ENCODE peak calls at places on chromosomes 2 and 18, in seven cellular contexts. E is anterior cingulate cortex; M is lung microvascular endothelial cell; B is kidney glomerular epithelial cell; G is prostate gland; P is T-helper 1 cell; U is stimulated activated CD4-positive, alpha-beta T cell treated with anti-CD3 and anti-CD28 coated beads, Interleukin-15, amount 100 ng/mL, for 48 hours. W is an unnamed sample.

GRCh38 chr2:23709311-23709710 is 217.6 kb downstream of the ATAD2B start:
- DNase-seq in B (no peak), P (no peak), E (no peak), U (no peak), M (no peak), G (no peak), W (no peak)

GRCh38 chr2:46893231-46893943 is 22.2 kb downstream of the MCFD2 start:
- DNase-seq in E (no peak), B (no peak), P (no peak), U (no peak), M (peak; percentile 37), G (no peak), W (no peak)

GRCh38 chr2:237895544-237896506 is 36.4 kb downstream of the RAMP1 start:
- DNase-seq in U (no peak), P (no peak), B (no peak), E (peak; percentile 57), M (no peak), G (peak; percentile 82), W (peak; percentile 69)

GRCh38 chr2:112834379-112835014 is 2.1 kb downstream of the IL1B start:
- DNase-seq in U (no peak), B (peak; percentile 7), M (no peak), P (no peak), G (no peak), E (no peak), W (peak; percentile 26)

GRCh38 chr2:119010336-119010735 is 68.3 kb downstream of the MARCO start:
- DNase-seq in P (no peak), U (no peak), M (no peak), G (no peak), E (no peak), B (no peak), W (no peak)

GRCh38 chr2:68418855-68419254 is 48.2 kb downstream of the FBXO48 start:
- DNase-seq in U (no peak), G (no peak), E (no peak), M (no peak), P (no peak), B (no peak), W (no peak)

GRCh38 chr2:75619992-75620740 is 26.4 kb upstream of the MRPL19 start:
- DNase-seq in B (peak; percentile 5), P (no peak), E (no peak), M (no peak), U (no peak), G (no peak), W (peak; percentile 58)

GRCh38 chr2:85550476-85550875 is 10.8 kb downstream of the GGCX start:
- DNase-seq in P (no peak), U (no peak), G (no peak), B (no peak), M (no peak), E (no peak), W (no peak)

GRCh38 chr2:240589850-240590525 is 3.5 kb downstream of the CAPN10 start:
- DNase-seq in E (no peak), B (no peak), U (no peak), G (no peak), M (no peak), P (no peak), W (no peak)

GRCh38 chr2:96962567-96963203 is 23.7 kb downstream of the FAM178B start:
- DNase-seq in P (peak; percentile 90), B (no peak), G (no peak), U (peak; percentile 44), M (no peak), E (no peak), W (peak; percentile 88)

GRCh38 chr2:234559609-234560008 is 62.7 kb upstream of the ARL4C start:
- DNase-seq in P (no peak), M (no peak), E (no peak), G (no peak), B (no peak), U (no peak), W (no peak)

GRCh38 chr2:132279930-132280615 is 118.3 kb upstream of the ANKRD30BL start:
- DNase-seq in M (no peak), U (no peak), E (no peak), B (no peak), G (no peak), P (no peak), W (no peak)

GRCh38 chr2:200615247-200615646 is 29.4 kb downstream of the AOX1 start:
- DNase-seq in M (no peak), U (no peak), E (no peak), P (no peak), G (no peak), B (peak; percentile 72), W (peak; percentile 61)

GRCh38 chr2:36670881-36671595 is 25.5 kb upstream of the VIT start:
- DNase-seq in G (no peak), M (no peak), B (no peak), E (no peak), P (no peak), U (no peak), W (no peak)

GRCh38 chr18:47254341-47254939 is 3.0 kb upstream of the SKOR2 start:
- DNase-seq in U (peak; percentile 18), P (no peak), B (peak; percentile 18), E (no peak), M (peak; percentile 62), G (no peak), W (peak; percentile 73)

GRCh38 chr18:60019463-60019840 is 119.7 kb downstream of the PMAIP1 start:
- DNase-seq in E (no peak), U (no peak), G (no peak), M (no peak), B (peak; percentile 80), P (no peak), W (peak; percentile 15)

GRCh38 chr2:108236676-108237335 is 3.0 kb upstream of the SULT1C3 start:
- DNase-seq in M (no peak), G (no peak), B (no peak), E (no peak), P (no peak), U (no peak), W (no peak)

GRCh38 chr2:43819489-43820163 is 19.0 kb downstream of the ABCG5 start:
- DNase-seq in B (no peak), G (no peak), E (no peak), P (no peak), M (no peak), U (no peak), W (no peak)